ENCODE peak calls at places on chromosomes 5 and 9, in seven cellular contexts. Q is RWPE1, K is cardiac muscle cell, V is aorta, Y is A673, Z is ascending aorta, L is kidney. H is an unnamed sample.

GRCh38 chr5:150789943-150790611 is 11.5 kb downstream of the SMIM3 start:
- DNase-seq in Z (peak; percentile 85), K (no peak), V (peak; percentile 66), Q (peak; percentile 99), L (peak; percentile 66), Y (peak; percentile 96), H (no peak)

GRCh38 chr9:112299514-112299913 is 33.9 kb downstream of the PTBP3 start:
- DNase-seq in V (no peak), Q (peak; percentile 91), Z (no peak), Y (no peak), L (no peak), K (no peak), H (no peak)

GRCh38 chr5:77846422-77847128 is 70.4 kb upstream of the TBCA start:
- DNase-seq in L (no peak), Z (no peak), K (no peak), Y (no peak), V (no peak), Q (no peak), H (no peak)

GRCh38 chr5:64742821-64743220 is 25.7 kb downstream of the SREK1IP1 start:
- DNase-seq in Y (no peak), K (no peak), V (no peak), Z (no peak), Q (no peak), L (no peak), H (no peak)

GRCh38 chr5:141841781-141842180 is 36.4 kb downstream of the PCDH1 start:
- DNase-seq in Z (no peak), Y (no peak), K (no peak), Q (no peak), L (peak; percentile 95), V (no peak), H (no peak)

GRCh38 chr5:181159286-181160143 is 12.1 kb downstream of the OR2V2 start:
- DNase-seq in L (peak; percentile 89), V (peak; percentile 88), Y (peak; percentile 84), Q (peak; percentile 92), K (peak; percentile 78), Z (peak; percentile 89), H (peak; percentile 90)

GRCh38 chr9:36142510-36143161 is 6.1 kb downstream of the GLIPR2 start:
- DNase-seq in Q (no peak), Z (no peak), V (no peak), K (no peak), L (no peak), Y (no peak), H (no peak)

GRCh38 chr5:10863763-10864383 is 102.8 kb upstream of the DAP start:
- DNase-seq in Z (no peak), Y (peak; percentile 68), L (no peak), V (peak; percentile 70), Q (peak; percentile 59), K (peak; percentile 44), H (no peak)

GRCh38 chr9:105828171-105828570 is 133.8 kb downstream of the TMEM38B start:
- DNase-seq in Q (no peak), L (no peak), Y (no peak), V (no peak), K (no peak), Z (no peak), H (no peak)

GRCh38 chr5:173472784-173473278 is 143.6 kb downstream of the BOD1 start:
- DNase-seq in L (no peak), K (no peak), Y (no peak), V (no peak), Q (no peak), Z (peak; percentile 86), H (no peak)

GRCh38 chr5:119333421-119333851 is 22.4 kb upstream of the TNFAIP8 start:
- DNase-seq in V (no peak), K (no peak), L (no peak), Y (no peak), Z (no peak), Q (peak; percentile 64), H (no peak)

GRCh38 chr9:79390077-79390673 is 181.6 kb upstream of the TLE4 start:
- DNase-seq in Q (no peak), Z (no peak), V (no peak), K (no peak), L (no peak), Y (no peak), H (no peak)

GRCh38 chr9:88108779-88109178 is 29.5 kb downstream of the SPATA31C2 start:
- DNase-seq in Y (no peak), Z (no peak), Q (no peak), V (no peak), K (no peak), L (no peak), H (no peak)

GRCh38 chr9:80175286-80175906 is 603.6 kb downstream of the TLE4 start:
- DNase-seq in Y (peak; percentile 56), V (no peak), K (peak; percentile 49), L (no peak), Z (no peak), Q (peak; percentile 31), H (peak; percentile 0)

GRCh38 chr9:90044710-90045151 is 439.9 kb downstream of the GADD45G start:
- DNase-seq in V (no peak), L (no peak), Z (no peak), Y (peak; percentile 44), Q (peak; percentile 71), K (no peak), H (no peak)

GRCh38 chr5:141734501-141735231 is 52.6 kb upstream of the ARAP3 start:
- DNase-seq in L (no peak), K (peak; percentile 85), V (peak; percentile 62), Q (peak; percentile 89), Z (no peak), Y (peak; percentile 55), H (no peak)

GRCh38 chr5:22911019-22911418 is 57.9 kb upstream of the CDH12 start:
- DNase-seq in Z (no peak), Q (no peak), Y (no peak), L (no peak), K (no peak), V (no peak), H (no peak)

GRCh38 chr9:137580958-137581331 is 2.2 kb upstream of the DPH7 start:
- DNase-seq in Q (no peak), K (no peak), L (no peak), V (no peak), Y (no peak), Z (no peak), H (no peak)

GRCh38 chr5:170611446-170612088 is 107.7 kb downstream of the KCNIP1 start:
- DNase-seq in V (no peak), Y (no peak), K (peak; percentile 64), Q (no peak), L (no peak), Z (no peak), H (no peak)

GRCh38 chr5:38871790-38872551 is 26.2 kb downstream of the OSMR start:
- DNase-seq in V (no peak), Q (peak; percentile 92), Z (no peak), L (no peak), K (no peak), Y (peak; percentile 46), H (no peak)

GRCh38 chr5:38867071-38867790 is 21.4 kb downstream of the OSMR start:
- DNase-seq in Q (no peak), K (no peak), V (no peak), L (no peak), Z (no peak), Y (no peak), H (no peak)

GRCh38 chr5:38871211-38871610 is 25.4 kb downstream of the OSMR start:
- DNase-seq in Y (no peak), L (no peak), Q (no peak), K (no peak), Z (no peak), V (no peak), H (no peak)

GRCh38 chr5:38870595-38870994 is 24.8 kb downstream of the OSMR start:
- DNase-seq in Y (no peak), K (no peak), V (no peak), Z (no peak), L (no peak), Q (no peak), H (no peak)

GRCh38 chr5:38872826-38873225 is 27.0 kb downstream of the OSMR start:
- DNase-seq in V (no peak), Z (no peak), Y (no peak), Q (no peak), L (no peak), K (no peak), H (no peak)
- H3K27ac ChIP-seq in V (no peak overlapping the region), Z (no peak overlapping the region), Y (no peak overlapping the region), Q (no peak overlapping the region), L (no peak overlapping the region), K (no peak overlapping the region), H (no peak overlapping the region)

DNA sequence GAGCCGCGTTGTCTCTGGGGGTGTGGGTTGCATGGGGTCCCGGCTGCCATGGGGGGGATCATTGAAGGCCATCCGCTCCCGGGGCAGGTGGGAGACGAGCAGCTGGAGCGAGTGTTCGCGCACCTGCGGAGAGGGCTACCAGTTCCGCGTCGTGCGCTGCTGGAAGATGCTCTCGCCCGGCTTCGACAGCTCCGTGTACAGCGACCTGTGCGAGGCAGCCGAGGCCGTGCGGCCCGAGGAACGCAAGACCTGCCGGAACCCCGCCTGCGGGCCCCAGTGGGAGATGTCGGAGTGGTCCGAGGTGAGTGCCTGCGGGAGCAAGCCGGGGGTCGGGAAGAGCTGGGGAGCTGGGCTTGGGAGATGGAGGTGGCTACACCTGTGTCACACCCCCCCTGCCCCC is 33.7 kb downstream of the ADAMTSL2 start:
- DNase-seq in Q (no peak), L (no peak), K (no peak), Y (no peak), Z (no peak), V (no peak), H (no peak)
- H3K27ac ChIP-seq in Q (no peak overlapping the region), L (no peak overlapping the region), K (no peak overlapping the region), Y (no peak overlapping the region), Z (no peak overlapping the region), V (no peak overlapping the region), H (no peak overlapping the region)

GRCh38 chr9:123373941-123374340 is 17.9 kb downstream of the CRB2 start:
- DNase-seq in V (no peak), K (peak; percentile 84), Z (no peak), Y (no peak), Q (no peak), L (no peak), H (no peak)
- H3K27ac ChIP-seq in V (no peak overlapping the region), K (peak overlapping the region; percentile 67), Z (no peak overlapping the region), Y (no peak overlapping the region), Q (no peak overlapping the region), L (no peak overlapping the region), H (peak overlapping the region; percentile 71)

GRCh38 chr9:113969343-113969742 is 93.2 kb downstream of the ZNF618 start:
- DNase-seq in Y (no peak), V (no peak), L (no peak), K (no peak), Z (no peak), Q (no peak), H (no peak)

GRCh38 chr9:113976915-113977314 is 100.8 kb downstream of the ZNF618 start:
- DNase-seq in Y (no peak), K (no peak), V (no peak), Z (no peak), Q (no peak), L (no peak), H (no peak)

GRCh38 chr9:113973226-113973625 is 97.1 kb downstream of the ZNF618 start:
- DNase-seq in Z (no peak), K (no peak), V (no peak), Y (no peak), Q (no peak), L (no peak), H (no peak)

GRCh38 chr9:113978954-113979712 is 99.0 kb downstream of the AMBP start:
- DNase-seq in Q (no peak), Y (no peak), Z (no peak), K (no peak), V (no peak), L (no peak), H (no peak)

GRCh38 chr9:113973963-113974413 is 97.9 kb downstream of the ZNF618 start:
- DNase-seq in Z (no peak), L (no peak), V (no peak), Y (no peak), Q (no peak), K (peak; percentile 22), H (no peak)
- H3K27ac ChIP-seq in Z (peak overlapping the region; percentile 17), L (no peak overlapping the region), V (no peak overlapping the region), Y (no peak overlapping the region), Q (no peak overlapping the region), K (no peak overlapping the region), H (no peak overlapping the region)